ENCODE peak calls at places on chromosomes 5 and 9, in eight cellular contexts. R, H, S, I, J, A, B and L are unnamed samples.

GRCh38 chr5:131379723-131380122 is 115.9 kb downstream of the CDC42SE2 start:
- DNase-seq in R (peak), B (no peak), S (no peak), A (peak), I (no peak), H (no peak), J (peak), L (peak)

GRCh38 chr9:112569186-112569585 is 82.6 kb downstream of the KIAA1958 start:
- DNase-seq in I (peak), J (peak), A (peak), S (no peak), H (no peak), B (no peak), R (no peak), L (no peak)

GRCh38 chr5:95620030-95620869 is at the start of gene GPR150:
- DNase-seq in S (peak), I (no peak), J (peak), B (peak), R (peak), A (peak), H (peak), L (peak)

GRCh38 chr5:43037929-43038510 is 2.1 kb downstream of the ANXA2R start:
- DNase-seq in A (peak), I (no peak), H (no peak), B (peak), J (peak), R (no peak), S (no peak), L (peak)

GRCh38 chr5:38607930-38608545 is 51.6 kb upstream of the LIFR start:
- DNase-seq in R (no peak), S (no peak), J (peak), H (no peak), B (no peak), I (no peak), A (peak), L (no peak)

GRCh38 chr9:100869321-100869720 is 159.2 kb upstream of the PLPPR1 start:
- DNase-seq in R (no peak), J (no peak), H (no peak), B (no peak), S (no peak), A (no peak), I (no peak), L (no peak)

GRCh38 chr9:135440620-135441019 is 39.0 kb upstream of the PPP1R26 start:
- DNase-seq in I (no peak), A (no peak), R (no peak), H (no peak), J (no peak), S (no peak), B (no peak), L (peak)

GRCh38 chr5:90571147-90571773 is 12.7 kb downstream of the ADGRV1 start:
- DNase-seq in I (peak), R (no peak), S (no peak), A (no peak), H (no peak), J (no peak), B (no peak), L (no peak)

GRCh38 chr9:2389404-2389803 is 232.2 kb upstream of the VLDLR start:
- DNase-seq in R (no peak), J (peak), B (no peak), I (no peak), S (no peak), A (no peak), H (no peak), L (no peak)

GRCh38 chr9:77475641-77476473 is 172.3 kb downstream of the GNA14 start:
- DNase-seq in R (no peak), B (no peak), H (no peak), S (no peak), I (no peak), J (peak), A (peak), L (no peak)

GRCh38 chr5:171418982-171419662 is at the start of gene FGF18:
- DNase-seq in J (peak), S (peak), R (peak), H (peak), B (peak), I (no peak), A (peak), L (peak)

GRCh38 chr9:135336722-135337490 is 142.7 kb upstream of the PPP1R26 start:
- DNase-seq in H (no peak), J (no peak), S (no peak), A (no peak), R (no peak), B (no peak), I (no peak), L (no peak)

GRCh38 chr5:154603978-154604679 is 126.1 kb upstream of the HAND1 start:
- DNase-seq in B (no peak), J (peak), R (peak), A (peak), I (no peak), S (no peak), H (no peak), L (peak)

DNA sequence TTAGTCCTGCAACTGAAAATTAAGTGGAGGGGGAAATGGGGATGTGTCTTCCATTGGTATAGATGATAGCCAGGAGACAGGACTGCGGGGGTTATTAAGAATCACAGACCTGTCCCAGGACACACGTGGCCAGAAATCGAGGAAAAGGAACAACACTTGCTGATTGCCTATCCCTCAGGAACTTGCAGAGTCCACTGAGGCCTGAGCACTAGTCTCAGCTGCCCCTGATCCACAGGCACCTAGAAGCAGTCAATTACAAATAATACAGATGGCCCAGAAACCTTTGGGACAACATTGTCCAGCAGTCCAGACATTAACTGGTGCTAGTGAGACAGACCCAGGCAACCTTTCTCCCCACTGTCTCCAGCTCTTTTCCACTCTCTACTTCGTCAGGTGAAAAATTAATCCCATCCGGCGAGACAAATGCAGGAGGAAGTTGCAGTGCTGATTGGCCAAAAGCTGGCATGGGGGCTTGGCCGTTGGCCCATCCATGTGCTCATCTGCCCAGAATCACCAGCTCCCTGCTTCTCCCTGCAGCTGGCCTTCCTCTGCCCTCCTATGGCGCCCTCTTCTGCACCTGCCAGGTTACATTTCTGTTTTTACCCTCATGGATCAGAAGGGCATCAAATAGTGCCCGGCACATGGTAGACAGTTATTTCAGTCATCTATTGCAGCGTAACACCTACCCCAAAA is 3.5 kb upstream of the B4GALT1 start:
- DNase-seq in H (no peak), I (no peak), J (peak), B (peak), R (peak), A (no peak), S (no peak), L (no peak)
- TF ChIP-seq CTCF in H (no peak), I (peak), J (peak), B (no peak), R (peak), A (peak), S (no peak), L (peak)

GRCh38 chr5:69414885-69415583 is at the start of gene MARVELD2:
- DNase-seq in B (peak), J (peak), H (peak), S (peak), R (peak), A (peak), I (no peak), L (peak)
- TF ChIP-seq CTCF in B (peak), J (peak), H (no peak), S (peak), R (peak), A (peak), I (peak), L (no peak)

DNA sequence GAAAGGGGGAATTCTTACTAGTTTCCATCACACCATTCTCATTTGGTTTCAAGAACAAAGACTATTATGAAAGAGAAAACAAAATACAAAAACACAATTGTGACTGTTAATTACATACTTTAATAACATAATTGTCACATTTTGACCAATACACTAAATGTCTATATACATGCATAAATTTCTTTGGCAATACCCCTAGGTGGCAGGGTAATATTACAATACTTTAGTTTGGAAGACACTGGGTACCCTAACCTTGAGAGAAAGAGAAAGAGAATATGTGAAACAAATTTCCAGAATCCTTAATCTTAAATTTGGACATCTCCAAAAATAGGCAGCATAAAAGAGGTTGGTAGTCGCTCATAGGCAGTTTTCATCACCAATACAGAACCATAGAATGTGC is 619.6 kb upstream of the ADAMTS16 start:
- DNase-seq in H (no peak), S (no peak), B (no peak), J (no peak), R (no peak), I (no peak), A (no peak), L (no peak)
- TF ChIP-seq CTCF in H (no peak), S (no peak), B (no peak), J (no peak), R (no peak), I (no peak), A (no peak), L (no peak)

GRCh38 chr5:132739232-132739631 is 1.9 kb upstream of the KIF3A start:
- DNase-seq in A (no peak), S (no peak), I (no peak), H (no peak), R (no peak), J (no peak), B (no peak), L (no peak)

GRCh38 chr5:132733499-132734148 is 3.7 kb downstream of the KIF3A start:
- DNase-seq in S (no peak), B (no peak), J (no peak), H (no peak), A (no peak), R (no peak), I (no peak), L (no peak)

GRCh38 chr5:132734687-132735086 is 2.7 kb downstream of the KIF3A start:
- DNase-seq in H (no peak), J (no peak), A (no peak), I (no peak), S (no peak), R (no peak), B (no peak), L (no peak)

GRCh38 chr5:132737982-132738770 is 830 bp upstream of the KIF3A start:
- DNase-seq in S (no peak), J (no peak), I (no peak), R (peak), H (no peak), B (no peak), A (no peak), L (no peak)

DNA sequence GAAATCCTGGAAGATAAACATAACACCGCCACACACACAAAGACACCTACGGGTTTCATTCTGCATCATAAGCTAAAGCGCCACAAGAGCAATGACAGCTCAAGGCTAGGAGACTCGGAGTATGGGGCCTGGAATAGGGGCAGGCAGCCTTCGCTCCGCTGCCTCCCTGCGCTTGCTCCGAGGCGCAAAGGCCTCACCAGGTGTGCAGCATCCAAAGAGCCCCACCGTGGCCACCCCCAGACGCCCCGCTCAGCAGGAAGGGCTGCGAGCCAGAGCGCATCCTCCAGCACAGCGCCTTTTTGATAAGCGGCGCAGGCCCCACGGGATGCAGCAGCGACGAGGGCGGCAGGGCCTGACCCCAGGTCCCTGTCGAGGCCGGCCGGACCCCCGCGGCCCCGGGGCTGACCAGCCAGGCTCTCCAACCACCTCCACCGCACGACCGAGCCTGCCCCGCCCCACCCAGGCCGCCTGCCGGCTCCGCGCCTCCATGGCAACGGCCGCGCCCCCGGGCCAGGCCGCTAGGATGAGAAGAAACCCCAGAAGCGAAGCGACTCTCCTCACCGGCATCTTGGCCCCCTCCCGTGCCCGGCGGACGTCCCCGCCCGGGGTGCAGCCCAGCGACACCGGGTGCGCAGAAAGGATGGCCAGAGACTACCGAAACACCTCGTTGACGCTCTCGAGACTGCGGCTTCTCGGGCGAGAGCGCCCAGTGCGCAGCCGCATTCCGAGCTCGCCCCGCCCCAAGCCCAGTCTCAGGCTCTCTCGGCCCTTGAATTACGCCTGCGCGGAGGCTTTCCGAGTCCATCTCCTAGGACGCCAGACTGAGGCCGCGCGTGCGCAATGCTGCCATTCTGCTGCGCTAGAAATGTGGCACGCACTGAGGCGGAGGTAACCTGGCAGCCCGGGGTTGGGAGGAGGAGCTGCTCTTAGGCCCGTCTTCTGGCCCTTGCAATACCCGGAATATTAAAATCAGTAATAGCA is at the start of gene KIF3A:
- DNase-seq in S (peak), I (peak), A (peak), H (peak), J (peak), R (peak), B (peak), L (peak)
- TF ChIP-seq CTCF in S (no peak), I (no peak), A (no peak), H (peak), J (no peak), R (no peak), B (no peak), L (no peak)

DNA sequence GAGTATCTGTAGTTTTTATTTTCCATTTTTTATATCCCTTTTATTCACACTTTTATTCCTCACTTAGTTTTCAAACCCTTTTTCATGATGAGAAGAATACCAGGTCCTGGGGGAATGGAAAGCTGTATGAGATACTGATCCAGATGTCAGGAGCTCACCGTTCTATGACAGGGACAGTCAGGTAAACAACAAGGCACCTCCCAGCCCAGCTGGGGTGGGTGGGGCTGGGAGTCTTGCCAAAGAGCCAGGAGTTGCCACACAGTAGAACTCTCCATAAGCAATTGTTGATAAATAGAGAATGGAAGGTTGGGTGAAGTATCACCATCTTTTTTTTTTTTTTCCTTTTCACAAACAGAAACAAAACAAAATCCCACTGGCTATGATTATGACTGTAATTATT is 225.8 kb downstream of the NSG2 start:
- DNase-seq in H (no peak), R (no peak), I (no peak), S (peak), B (no peak), A (no peak), J (no peak), L (no peak)
- TF ChIP-seq CTCF in H (no peak), R (no peak), I (no peak), S (no peak), B (no peak), A (no peak), J (no peak), L (no peak)